ENCODE peak calls at places on chromosomes 11 and 22, in nine cellular contexts. Z, B, F, T, M, Q, I, W and L are unnamed samples. For H3K9me3, the result is how much of the 10 kb centered on the place peaks cover.

GRCh38 chr11:72625746-72626636 is 48.2 kb downstream of the PDE2A start:
- DNase-seq in F (peak), T (peak), Z (peak), M (no peak), I (no peak), B (no peak), W (peak), Q (peak), L (no peak)

GRCh38 chr22:43153916-43154315 is 2.6 kb downstream of the TSPO start:
- DNase-seq in I (no peak), B (no peak), W (no peak), Q (no peak), M (no peak), F (no peak), T (no peak), Z (no peak), L (no peak)

GRCh38 chr11:109859325-109859724 is 233.9 kb upstream of the ZC3H12C start:
- DNase-seq in W (no peak), Z (no peak), F (no peak), B (peak), M (no peak), Q (no peak), I (no peak), T (no peak), L (no peak)

GRCh38 chr11:60143768-60144167 is 39.1 kb downstream of the MS4A6A start:
- DNase-seq in F (no peak), Q (no peak), Z (no peak), M (no peak), I (no peak), B (no peak), W (no peak), T (no peak), L (no peak)

GRCh38 chr11:68364581-68364980 is 52.2 kb downstream of the LRP5 start:
- DNase-seq in M (no peak), Z (no peak), W (no peak), F (no peak), Q (no peak), T (no peak), I (no peak), B (no peak), L (no peak)

GRCh38 chr11:38693306-38693705 is 2095.3 kb upstream of the RAG2 start:
- DNase-seq in Z (no peak), Q (no peak), I (no peak), B (no peak), W (peak), M (no peak), F (no peak), T (no peak), L (no peak)

GRCh38 chr11:69057801-69058200 is 9.1 kb downstream of the TPCN2 start:
- DNase-seq in W (no peak), M (no peak), T (no peak), F (no peak), B (no peak), Q (no peak), Z (no peak), I (no peak), L (no peak)

GRCh38 chr11:127003260-127003981 is 2.9 kb upstream of the KIRREL3 start:
- DNase-seq in B (no peak), Q (no peak), F (no peak), M (no peak), I (peak), W (no peak), Z (peak), T (no peak), L (no peak)

GRCh38 chr11:132084433-132084832 is 714.0 kb downstream of the NTM start:
- DNase-seq in M (no peak), W (no peak), Z (no peak), B (no peak), Q (no peak), I (no peak), T (no peak), F (no peak), L (no peak)

DNA sequence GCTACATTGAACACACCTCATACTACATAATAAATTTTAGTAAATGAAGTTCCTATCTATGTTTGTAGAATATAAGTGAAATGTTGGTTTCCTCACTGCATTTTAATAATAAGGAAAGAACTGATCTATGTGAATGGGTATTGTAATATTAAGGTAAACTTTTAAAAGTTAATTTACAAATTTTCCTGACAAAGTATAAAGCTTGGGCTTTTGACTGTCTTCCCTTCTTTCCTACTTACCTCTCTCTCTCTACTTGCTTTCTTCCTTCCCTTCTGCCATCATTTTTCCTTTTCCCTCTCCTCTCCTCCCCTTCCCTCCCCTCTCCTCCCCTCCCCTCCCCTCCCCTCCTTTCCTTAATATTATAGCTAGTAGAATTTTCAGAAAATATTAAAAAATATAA is 798.2 kb downstream of the CNTN5 start:
- DNase-seq in Z (no peak), T (no peak), M (no peak), B (no peak), Q (no peak), I (no peak), F (no peak), W (no peak), L (no peak)
- H3K9me3 ChIP-seq in Z (under half), T (under half), M (under half), B (under half), Q (under half), I (under half), F (under half), W (under half), L (under half)

DNA sequence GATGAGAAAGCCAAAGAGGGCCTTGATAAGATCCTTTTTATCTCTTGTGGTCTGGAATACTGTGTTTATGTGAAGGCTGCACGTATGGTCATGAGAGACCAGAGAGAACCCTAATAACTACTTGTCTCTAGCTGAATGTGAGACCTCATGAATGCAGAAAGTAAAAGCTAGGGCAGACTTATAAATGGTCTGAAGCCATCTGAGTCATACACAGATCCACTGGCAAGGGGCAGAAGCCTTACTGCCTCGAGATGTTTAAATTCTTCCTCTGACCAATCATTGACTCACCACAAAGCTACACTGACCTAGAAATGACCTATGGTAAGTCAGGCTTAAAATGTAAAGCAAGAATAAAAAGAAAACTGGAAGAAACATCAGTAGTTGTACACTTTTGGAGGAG is 22.7 kb upstream of the OR4B1 start:
- DNase-seq in F (no peak), Q (no peak), M (no peak), Z (no peak), T (no peak), W (no peak), B (no peak), I (no peak), L (no peak)
- H3K9me3 ChIP-seq in F (under half), Q (under half), M (under half), Z (under half), T (under half), W (under half), B (under half), I (under half), L (under half)

GRCh38 chr11:114604886-114605285 is 9.3 kb upstream of the NXPE4 start:
- DNase-seq in Z (no peak), I (no peak), T (no peak), Q (no peak), W (no peak), F (no peak), M (no peak), B (no peak), L (no peak)

GRCh38 chr11:114607753-114608459 is 12.3 kb upstream of the NXPE4 start:
- DNase-seq in I (no peak), W (no peak), T (no peak), Q (no peak), M (no peak), B (no peak), Z (no peak), F (no peak), L (no peak)

GRCh38 chr11:114606003-114606801 is 10.6 kb upstream of the NXPE4 start:
- DNase-seq in F (no peak), Z (no peak), T (no peak), W (no peak), I (no peak), Q (no peak), M (no peak), B (no peak), L (no peak)

GRCh38 chr11:114604179-114604813 is 8.7 kb upstream of the NXPE4 start:
- DNase-seq in M (no peak), T (no peak), Z (no peak), F (no peak), B (no peak), Q (no peak), I (no peak), W (no peak), L (no peak)

DNA sequence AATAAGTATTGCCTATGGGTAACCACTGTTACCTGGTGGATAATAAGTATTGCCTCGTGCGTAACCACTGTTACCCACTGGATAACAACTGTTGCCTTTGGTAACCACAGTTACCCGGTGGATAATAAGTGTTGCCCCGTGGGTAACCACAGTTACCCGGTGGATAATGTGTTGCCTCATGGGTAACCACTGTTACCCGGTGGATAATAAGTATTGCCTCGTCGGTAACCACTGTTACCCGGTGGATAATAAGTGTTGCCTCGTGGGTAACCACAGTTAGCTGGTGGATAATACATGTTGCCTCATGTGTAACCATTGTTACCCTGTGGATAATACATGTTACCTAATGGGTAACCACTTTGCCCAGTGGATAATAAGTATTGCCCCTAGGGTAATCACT is 9.8 kb upstream of the NXPE4 start:
- DNase-seq in Z (no peak), F (no peak), T (no peak), B (no peak), W (no peak), M (no peak), Q (no peak), I (no peak), L (no peak)
- H3K9me3 ChIP-seq in Z (under half), F (under half), T (under half), B (under half), W (under half), M (under half), Q (under half), I (under half), L (under half)

GRCh38 chr11:128470081-128470480 is 117.3 kb downstream of the ETS1 start:
- DNase-seq in M (peak), T (no peak), I (no peak), B (no peak), F (no peak), Z (no peak), Q (no peak), W (no peak), L (no peak)

GRCh38 chr11:128467610-128468041 is 119.7 kb downstream of the ETS1 start:
- DNase-seq in T (peak), Z (no peak), M (peak), F (peak), Q (peak), I (no peak), W (no peak), B (peak), L (peak)

GRCh38 chr11:128467041-128467440 is 120.3 kb downstream of the ETS1 start:
- DNase-seq in Z (no peak), I (no peak), M (no peak), Q (no peak), F (no peak), T (no peak), B (no peak), W (no peak), L (no peak)

GRCh38 chr11:128469220-128469619 is 118.1 kb downstream of the ETS1 start:
- DNase-seq in W (peak), F (no peak), Z (no peak), Q (no peak), T (no peak), I (no peak), B (no peak), M (no peak), L (no peak)

DNA sequence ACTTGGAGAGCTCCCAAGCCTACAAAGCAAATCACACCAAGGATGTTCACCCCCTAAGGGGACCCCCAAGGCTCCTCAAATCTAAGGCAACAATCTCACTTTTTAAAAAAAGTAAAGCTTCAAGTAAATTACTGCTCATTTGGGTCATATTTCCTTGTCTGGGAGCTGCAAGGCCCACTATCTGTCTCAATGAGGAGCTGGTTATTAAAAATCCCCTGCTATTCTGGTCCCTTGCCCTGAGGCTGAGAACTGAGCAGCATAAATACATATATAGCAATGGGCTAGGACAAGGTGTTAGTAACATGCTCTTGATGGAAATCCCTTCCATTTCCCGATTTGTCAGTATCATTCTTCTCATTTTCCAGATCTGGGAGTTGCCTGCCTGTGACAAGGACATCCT is 119.3 kb downstream of the ETS1 start:
- DNase-seq in M (no peak), F (no peak), T (no peak), Q (no peak), B (no peak), Z (no peak), I (no peak), W (no peak), L (no peak)
- H3K9me3 ChIP-seq in M (under half), F (under half), T (under half), Q (under half), B (under half), Z (under half), I (under half), W (under half), L (under half)